ENCODE peak calls at places on chromosomes 6 and 20, in four cellular contexts. C is fibroblast of mammary gland, F is lower lobe of right lung, O is kidney. S is an unnamed sample.

GRCh38 chr20:22805219-22805618 is 220.8 kb upstream of the FOXA2 start:
- DNase-seq in C (peak), F (no peak), O (no peak), S (peak)

GRCh38 chr6:113857565-113858066 is 471 bp downstream of the MARCKS start:
- DNase-seq in F (peak), O (peak), C (no peak), S (peak)

GRCh38 chr6:21594427-21595264 is 1.1 kb downstream of the SOX4 start:
- DNase-seq in F (peak), O (peak), C (peak), S (peak)

GRCh38 chr20:32612351-32612750 is 27.2 kb upstream of the NOL4L start:
- DNase-seq in F (no peak), O (no peak), C (no peak), S (no peak)

GRCh38 chr6:34176261-34177031 is 30.6 kb upstream of the GRM4 start:
- DNase-seq in F (no peak), C (no peak), O (peak), S (no peak)

GRCh38 chr6:31401403-31401802 is 2.0 kb upstream of the MICA start:
- DNase-seq in C (peak), F (no peak), O (peak), S (no peak)

GRCh38 chr6:7469696-7470095 is 71.8 kb upstream of the DSP start:
- DNase-seq in O (no peak), F (no peak), C (peak), S (no peak)

GRCh38 chr6:25315778-25316177 is 36.6 kb downstream of the CARMIL1 start:
- DNase-seq in F (no peak), O (no peak), C (no peak), S (no peak)

GRCh38 chr6:157608221-157609075 is 214.6 kb upstream of the SNX9 start:
- DNase-seq in F (no peak), C (no peak), O (no peak), S (no peak)

GRCh38 chr6:99745651-99746050 is 139.0 kb downstream of the PRDM13 start:
- DNase-seq in O (no peak), C (no peak), F (no peak), S (no peak)

GRCh38 chr6:23179994-23180393 is 610.6 kb downstream of the HDGFL1 start:
- DNase-seq in F (no peak), C (no peak), O (no peak), S (no peak)
- H3K4me3 ChIP-seq in F (no peak), C (no peak), O (no peak), S (no peak)

DNA sequence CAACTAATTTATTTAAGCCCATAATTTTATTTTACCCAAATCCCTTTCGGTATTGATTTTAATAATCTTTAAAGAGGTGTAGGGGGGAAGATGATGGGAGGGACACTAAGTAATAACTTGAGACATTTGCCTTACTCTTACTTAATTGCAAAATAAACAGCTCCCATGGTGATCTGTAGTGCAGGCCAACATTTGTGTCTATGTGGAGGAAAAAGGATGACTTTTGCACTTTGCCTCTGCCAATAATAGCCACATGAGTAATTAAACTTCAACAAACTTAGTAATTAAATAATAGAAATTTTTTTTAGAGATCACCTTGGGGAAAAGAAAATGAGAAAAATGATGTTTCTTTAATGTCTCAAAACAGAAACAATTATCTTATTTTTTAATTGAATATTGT is 29.9 kb upstream of the CD2AP start:
- DNase-seq in F (no peak), O (no peak), C (no peak), S (no peak)
- H3K4me3 ChIP-seq in F (no peak), O (no peak), C (no peak), S (no peak)

DNA sequence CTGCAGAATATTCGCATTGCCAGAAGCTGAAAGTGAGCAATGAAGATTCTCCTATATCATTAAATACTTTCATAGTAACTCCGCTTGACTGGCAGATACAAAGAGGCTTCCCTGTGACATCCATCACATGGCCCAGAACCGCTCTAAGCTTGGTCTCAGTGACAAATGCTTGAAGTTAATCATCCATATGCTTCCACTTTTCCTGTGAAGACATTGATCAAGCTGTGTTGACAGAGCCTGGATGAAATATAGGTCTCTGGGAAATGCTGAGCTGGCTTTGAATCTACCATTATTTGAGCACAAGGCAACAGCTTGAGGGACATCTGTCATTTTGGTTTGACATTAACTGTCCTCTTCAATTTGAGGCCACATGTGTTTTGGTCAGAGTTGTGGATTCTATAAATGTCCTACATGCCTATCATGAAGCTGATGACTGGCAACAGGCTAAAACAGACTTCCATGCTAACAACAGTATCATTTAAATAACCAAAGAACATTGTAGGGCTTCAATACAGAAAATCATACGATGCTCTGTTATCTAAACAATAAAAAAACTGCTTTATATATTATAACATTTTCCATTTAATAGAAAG is 402.2 kb upstream of the IRAK1BP1 start:
- DNase-seq in F (no peak), C (no peak), O (no peak), S (no peak)
- H3K4me3 ChIP-seq in F (no peak), C (no peak), O (no peak), S (no peak)

DNA sequence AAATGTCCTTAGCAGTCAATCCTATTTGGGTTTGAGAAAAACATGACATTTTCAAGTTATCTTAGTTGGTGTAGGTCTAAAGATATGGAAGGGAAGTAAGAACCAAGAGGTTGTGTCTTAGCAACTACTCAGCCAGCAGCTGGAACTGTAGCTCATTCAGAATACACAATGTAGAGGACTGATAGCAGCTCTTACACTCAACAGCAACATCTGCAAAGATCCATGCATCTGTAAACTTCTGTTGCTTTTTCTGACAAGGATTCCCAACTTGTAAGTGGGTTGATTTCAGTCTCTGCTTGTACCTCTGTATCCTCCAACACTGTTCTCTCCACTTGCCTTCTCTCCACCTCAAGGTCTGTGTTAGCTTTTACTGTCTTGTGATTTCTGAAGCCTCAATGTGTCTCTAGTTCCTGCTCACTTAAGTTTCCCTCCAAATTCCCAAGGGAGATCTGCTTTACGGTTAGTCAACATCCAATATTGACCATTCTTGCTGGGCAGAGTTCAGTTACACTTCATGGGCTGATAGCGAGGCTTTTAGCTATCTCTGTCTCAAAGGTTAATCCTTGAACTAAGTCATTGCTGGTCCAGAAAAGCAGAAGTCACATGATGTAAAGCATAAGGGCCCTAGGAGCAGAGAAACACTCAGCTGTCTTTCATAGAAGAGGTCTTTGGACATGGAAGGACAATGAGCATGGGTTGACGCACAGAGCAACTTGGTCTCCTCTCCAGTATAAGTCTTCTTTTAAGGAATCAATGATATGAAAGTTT is 71.6 kb upstream of the LGSN start:
- DNase-seq in C (no peak), F (no peak), O (no peak), S (no peak)
- H3K4me3 ChIP-seq in C (no peak), F (no peak), O (no peak), S (no peak)

GRCh38 chr6:40620546-40620945 is 33.4 kb upstream of the LRFN2 start:
- DNase-seq in C (no peak), O (no peak), F (no peak), S (no peak)
- H3K4me3 ChIP-seq in C (no peak), O (no peak), F (no peak), S (no peak)

GRCh38 chr20:44969320-44969879 is 3.1 kb downstream of the STK4 start:
- DNase-seq in C (peak), F (no peak), O (no peak), S (no peak)
- H3K4me3 ChIP-seq in C (no peak), F (peak), O (no peak), S (no peak)